ENCODE peak calls at places on chromosomes 3 and 15, in ten cellular contexts. One of them, this sample, is unnamed.
A peak's percentile ranks its signal among the peaks of the same experiment; 100 is the strongest.

GRCh38 chr15:58070801-58071418 is 5.4 kb upstream of the ALDH1A2 start:
- DNase-seq in cardiac muscle cell: peak; percentile 73
- DNase-seq in CD8-positive, alpha-beta memory T cell: no peak
- DNase-seq in ovary: peak; percentile 62
- DNase-seq in neural progenitor cell: peak; percentile 69
- DNase-seq in heart right ventricle: peak; percentile 53
- DNase-seq in psoas muscle: peak; percentile 68
- DNase-seq in naive thymus-derived CD4-positive, alpha-beta T cell: peak; percentile 22
- DNase-seq in OCI-LY7: peak; percentile 31
- DNase-seq in right cardiac atrium: peak; percentile 79
- DNase-seq in this sample: no peak

GRCh38 chr15:101063212-101063611 is 144.1 kb downstream of the LRRK1 start:
- DNase-seq in cardiac muscle cell: no peak
- DNase-seq in CD8-positive, alpha-beta memory T cell: no peak
- DNase-seq in ovary: peak; percentile 21
- DNase-seq in neural progenitor cell: peak; percentile 29
- DNase-seq in heart right ventricle: no peak
- DNase-seq in psoas muscle: no peak
- DNase-seq in naive thymus-derived CD4-positive, alpha-beta T cell: no peak
- DNase-seq in OCI-LY7: no peak
- DNase-seq in right cardiac atrium: no peak
- DNase-seq in this sample: no peak

GRCh38 chr15:80801891-80802680 is 22.9 kb downstream of the CEMIP start:
- DNase-seq in cardiac muscle cell: no peak
- DNase-seq in CD8-positive, alpha-beta memory T cell: no peak
- DNase-seq in ovary: no peak
- DNase-seq in neural progenitor cell: no peak
- DNase-seq in heart right ventricle: peak; percentile 15
- DNase-seq in psoas muscle: no peak
- DNase-seq in naive thymus-derived CD4-positive, alpha-beta T cell: no peak
- DNase-seq in OCI-LY7: no peak
- DNase-seq in right cardiac atrium: peak; percentile 60
- DNase-seq in this sample: no peak

GRCh38 chr3:119173325-119173724 is at the start of gene UPK1B:
- DNase-seq in cardiac muscle cell: no peak
- DNase-seq in CD8-positive, alpha-beta memory T cell: no peak
- DNase-seq in ovary: no peak
- DNase-seq in neural progenitor cell: peak; percentile 56
- DNase-seq in heart right ventricle: no peak
- DNase-seq in psoas muscle: no peak
- DNase-seq in naive thymus-derived CD4-positive, alpha-beta T cell: no peak
- DNase-seq in OCI-LY7: no peak
- DNase-seq in right cardiac atrium: peak; percentile 24
- DNase-seq in this sample: no peak

GRCh38 chr3:49714728-49715550 is 4.5 kb downstream of the AMIGO3 start:
- DNase-seq in cardiac muscle cell: no peak
- DNase-seq in CD8-positive, alpha-beta memory T cell: no peak
- DNase-seq in ovary: no peak
- DNase-seq in neural progenitor cell: no peak
- DNase-seq in heart right ventricle: no peak
- DNase-seq in psoas muscle: no peak
- DNase-seq in naive thymus-derived CD4-positive, alpha-beta T cell: no peak
- DNase-seq in OCI-LY7: no peak
- DNase-seq in right cardiac atrium: peak; percentile 37
- DNase-seq in this sample: no peak

GRCh38 chr3:102092617-102093466 is 243.5 kb downstream of the NFKBIZ start:
- DNase-seq in cardiac muscle cell: peak; percentile 42
- DNase-seq in CD8-positive, alpha-beta memory T cell: no peak
- DNase-seq in ovary: no peak
- DNase-seq in neural progenitor cell: no peak
- DNase-seq in heart right ventricle: no peak
- DNase-seq in psoas muscle: no peak
- DNase-seq in naive thymus-derived CD4-positive, alpha-beta T cell: no peak
- DNase-seq in OCI-LY7: no peak
- DNase-seq in right cardiac atrium: no peak
- DNase-seq in this sample: no peak

GRCh38 chr15:71328453-71328852 is 213.2 kb downstream of the THSD4 start:
- DNase-seq in cardiac muscle cell: no peak
- DNase-seq in CD8-positive, alpha-beta memory T cell: no peak
- DNase-seq in ovary: no peak
- DNase-seq in neural progenitor cell: no peak
- DNase-seq in heart right ventricle: no peak
- DNase-seq in psoas muscle: no peak
- DNase-seq in naive thymus-derived CD4-positive, alpha-beta T cell: no peak
- DNase-seq in OCI-LY7: no peak
- DNase-seq in right cardiac atrium: no peak
- DNase-seq in this sample: no peak

GRCh38 chr3:48826451-48826850 is 21.2 kb downstream of the PRKAR2A start:
- DNase-seq in cardiac muscle cell: peak; percentile 92
- DNase-seq in CD8-positive, alpha-beta memory T cell: no peak
- DNase-seq in ovary: no peak
- DNase-seq in neural progenitor cell: no peak
- DNase-seq in heart right ventricle: no peak
- DNase-seq in psoas muscle: no peak
- DNase-seq in naive thymus-derived CD4-positive, alpha-beta T cell: no peak
- DNase-seq in OCI-LY7: no peak
- DNase-seq in right cardiac atrium: no peak
- DNase-seq in this sample: no peak

GRCh38 chr15:65952425-65953053 is 83.2 kb downstream of the RAB11A start:
- DNase-seq in cardiac muscle cell: peak; percentile 81
- DNase-seq in CD8-positive, alpha-beta memory T cell: no peak
- DNase-seq in ovary: peak; percentile 29
- DNase-seq in neural progenitor cell: peak; percentile 86
- DNase-seq in heart right ventricle: peak; percentile 21
- DNase-seq in psoas muscle: no peak
- DNase-seq in naive thymus-derived CD4-positive, alpha-beta T cell: no peak
- DNase-seq in OCI-LY7: peak; percentile 13
- DNase-seq in right cardiac atrium: peak; percentile 66
- DNase-seq in this sample: no peak

GRCh38 chr3:191728186-191728585 is 267.2 kb downstream of the PYDC2 start:
- DNase-seq in cardiac muscle cell: no peak
- DNase-seq in CD8-positive, alpha-beta memory T cell: no peak
- DNase-seq in ovary: no peak
- DNase-seq in neural progenitor cell: no peak
- DNase-seq in heart right ventricle: no peak
- DNase-seq in psoas muscle: no peak
- DNase-seq in naive thymus-derived CD4-positive, alpha-beta T cell: no peak
- DNase-seq in OCI-LY7: no peak
- DNase-seq in right cardiac atrium: no peak
- DNase-seq in this sample: no peak

GRCh38 chr3:12286927-12287726 is 1.7 kb upstream of the PPARG start:
- DNase-seq in cardiac muscle cell: peak; percentile 45
- DNase-seq in CD8-positive, alpha-beta memory T cell: no peak
- DNase-seq in ovary: peak; percentile 74
- DNase-seq in neural progenitor cell: peak; percentile 60
- DNase-seq in heart right ventricle: peak; percentile 36
- DNase-seq in psoas muscle: peak; percentile 51
- DNase-seq in naive thymus-derived CD4-positive, alpha-beta T cell: no peak
- DNase-seq in OCI-LY7: no peak
- DNase-seq in right cardiac atrium: peak; percentile 69
- DNase-seq in this sample: no peak

GRCh38 chr15:70795311-70795665 is 31.9 kb upstream of the UACA start:
- DNase-seq in cardiac muscle cell: peak; percentile 91
- DNase-seq in CD8-positive, alpha-beta memory T cell: no peak
- DNase-seq in ovary: no peak
- DNase-seq in neural progenitor cell: no peak
- DNase-seq in heart right ventricle: no peak
- DNase-seq in psoas muscle: no peak
- DNase-seq in naive thymus-derived CD4-positive, alpha-beta T cell: no peak
- DNase-seq in OCI-LY7: no peak
- DNase-seq in right cardiac atrium: no peak
- DNase-seq in this sample: no peak

GRCh38 chr3:50534721-50535330 is 31.4 kb upstream of the CACNA2D2 start:
- DNase-seq in cardiac muscle cell: no peak
- DNase-seq in CD8-positive, alpha-beta memory T cell: no peak
- DNase-seq in ovary: no peak
- DNase-seq in neural progenitor cell: no peak
- DNase-seq in heart right ventricle: no peak
- DNase-seq in psoas muscle: no peak
- DNase-seq in naive thymus-derived CD4-positive, alpha-beta T cell: no peak
- DNase-seq in OCI-LY7: no peak
- DNase-seq in right cardiac atrium: no peak
- DNase-seq in this sample: no peak

GRCh38 chr15:47300596-47300995 is 416.7 kb upstream of the SEMA6D start:
- DNase-seq in cardiac muscle cell: no peak
- DNase-seq in CD8-positive, alpha-beta memory T cell: no peak
- DNase-seq in ovary: no peak
- DNase-seq in neural progenitor cell: no peak
- DNase-seq in heart right ventricle: no peak
- DNase-seq in psoas muscle: no peak
- DNase-seq in naive thymus-derived CD4-positive, alpha-beta T cell: no peak
- DNase-seq in OCI-LY7: no peak
- DNase-seq in right cardiac atrium: no peak
- DNase-seq in this sample: no peak

GRCh38 chr3:51966941-51967383 is 292 bp downstream of the PCBP4 start:
- DNase-seq in cardiac muscle cell: no peak
- DNase-seq in CD8-positive, alpha-beta memory T cell: peak; percentile 21
- DNase-seq in ovary: no peak
- DNase-seq in neural progenitor cell: no peak
- DNase-seq in heart right ventricle: no peak
- DNase-seq in psoas muscle: no peak
- DNase-seq in naive thymus-derived CD4-positive, alpha-beta T cell: peak; percentile 40
- DNase-seq in OCI-LY7: no peak
- DNase-seq in right cardiac atrium: no peak
- DNase-seq in this sample: no peak
- H3K4me1 ChIP-seq in cardiac muscle cell: peaks cover 19% of the 10 kb centered on the region
- H3K4me1 ChIP-seq in CD8-positive, alpha-beta memory T cell: peaks cover 16% of the 10 kb centered on the region
- H3K4me1 ChIP-seq in ovary: peaks cover 15% of the 10 kb centered on the region
- H3K4me1 ChIP-seq in neural progenitor cell: peaks cover 63% of the 10 kb centered on the region
- H3K4me1 ChIP-seq in heart right ventricle: peaks cover 59% of the 10 kb centered on the region
- H3K4me1 ChIP-seq in psoas muscle: peaks cover 57% of the 10 kb centered on the region
- H3K4me1 ChIP-seq in naive thymus-derived CD4-positive, alpha-beta T cell: peaks cover 7% of the 10 kb centered on the region
- H3K4me1 ChIP-seq in OCI-LY7: peaks cover 10% of the 10 kb centered on the region
- H3K4me1 ChIP-seq in right cardiac atrium: peaks cover 29% of the 10 kb centered on the region
- H3K4me1 ChIP-seq in this sample: peaks cover 22% of the 10 kb centered on the region

GRCh38 chr3:362939-363338 is 166.4 kb downstream of the CHL1 start:
- DNase-seq in cardiac muscle cell: no peak
- DNase-seq in CD8-positive, alpha-beta memory T cell: no peak
- DNase-seq in ovary: no peak
- DNase-seq in neural progenitor cell: no peak
- DNase-seq in heart right ventricle: no peak
- DNase-seq in psoas muscle: no peak
- DNase-seq in naive thymus-derived CD4-positive, alpha-beta T cell: no peak
- DNase-seq in OCI-LY7: no peak
- DNase-seq in right cardiac atrium: no peak
- DNase-seq in this sample: no peak
- H3K9me3 ChIP-seq in cardiac muscle cell: no peaks in the 10 kb centered on the region
- H3K9me3 ChIP-seq in CD8-positive, alpha-beta memory T cell: no peaks in the 10 kb centered on the region
- H3K9me3 ChIP-seq in ovary: no peaks in the 10 kb centered on the region
- H3K9me3 ChIP-seq in neural progenitor cell: no peaks in the 10 kb centered on the region
- H3K9me3 ChIP-seq in heart right ventricle: peaks cover 4% of the 10 kb centered on the region
- H3K9me3 ChIP-seq in psoas muscle: no peaks in the 10 kb centered on the region
- H3K9me3 ChIP-seq in naive thymus-derived CD4-positive, alpha-beta T cell: no peaks in the 10 kb centered on the region
- H3K9me3 ChIP-seq in OCI-LY7: no peaks in the 10 kb centered on the region
- H3K9me3 ChIP-seq in right cardiac atrium: no peaks in the 10 kb centered on the region
- H3K9me3 ChIP-seq in this sample: peaks cover 4% of the 10 kb centered on the region

GRCh38 chr3:172139528-172140276 is 100.3 kb downstream of the FNDC3B start:
- DNase-seq in cardiac muscle cell: no peak
- DNase-seq in CD8-positive, alpha-beta memory T cell: no peak
- DNase-seq in ovary: no peak
- DNase-seq in neural progenitor cell: no peak
- DNase-seq in heart right ventricle: no peak
- DNase-seq in psoas muscle: no peak
- DNase-seq in naive thymus-derived CD4-positive, alpha-beta T cell: no peak
- DNase-seq in OCI-LY7: no peak
- DNase-seq in right cardiac atrium: no peak
- DNase-seq in this sample: no peak
- H3K27ac ChIP-seq in cardiac muscle cell: peak overlapping the region; percentile 53
- H3K27ac ChIP-seq in CD8-positive, alpha-beta memory T cell: no peak overlapping the region
- H3K27ac ChIP-seq in ovary: peak overlapping the region; percentile 43
- H3K27ac ChIP-seq in neural progenitor cell: no peak overlapping the region
- H3K27ac ChIP-seq in heart right ventricle: no peak overlapping the region
- H3K27ac ChIP-seq in psoas muscle: peak overlapping the region; percentile 79
- H3K27ac ChIP-seq in naive thymus-derived CD4-positive, alpha-beta T cell: no peak overlapping the region
- H3K27ac ChIP-seq in OCI-LY7: no peak overlapping the region
- H3K27ac ChIP-seq in right cardiac atrium: peak overlapping the region; percentile 39
- H3K27ac ChIP-seq in this sample: no peak overlapping the region

GRCh38 chr3:195253981-195254432 is 17.0 kb downstream of the XXYLT1 start:
- DNase-seq in cardiac muscle cell: no peak
- DNase-seq in CD8-positive, alpha-beta memory T cell: no peak
- DNase-seq in ovary: peak; percentile 17
- DNase-seq in neural progenitor cell: no peak
- DNase-seq in heart right ventricle: no peak
- DNase-seq in psoas muscle: no peak
- DNase-seq in naive thymus-derived CD4-positive, alpha-beta T cell: no peak
- DNase-seq in OCI-LY7: no peak
- DNase-seq in right cardiac atrium: peak; percentile 10
- DNase-seq in this sample: no peak

GRCh38 chr3:195256639-195257453 is 14.1 kb downstream of the XXYLT1 start:
- DNase-seq in cardiac muscle cell: no peak
- DNase-seq in CD8-positive, alpha-beta memory T cell: no peak
- DNase-seq in ovary: peak; percentile 20
- DNase-seq in neural progenitor cell: no peak
- DNase-seq in heart right ventricle: no peak
- DNase-seq in psoas muscle: no peak
- DNase-seq in naive thymus-derived CD4-positive, alpha-beta T cell: no peak
- DNase-seq in OCI-LY7: no peak
- DNase-seq in right cardiac atrium: peak; percentile 47
- DNase-seq in this sample: no peak

GRCh38 chr3:195255571-195256501 is 15.1 kb downstream of the XXYLT1 start:
- DNase-seq in cardiac muscle cell: no peak
- DNase-seq in CD8-positive, alpha-beta memory T cell: no peak
- DNase-seq in ovary: peak; percentile 11
- DNase-seq in neural progenitor cell: no peak
- DNase-seq in heart right ventricle: no peak
- DNase-seq in psoas muscle: no peak
- DNase-seq in naive thymus-derived CD4-positive, alpha-beta T cell: no peak
- DNase-seq in OCI-LY7: no peak
- DNase-seq in right cardiac atrium: peak; percentile 34
- DNase-seq in this sample: no peak

GRCh38 chr3:195255176-195255500 is 15.8 kb downstream of the XXYLT1 start:
- DNase-seq in cardiac muscle cell: no peak
- DNase-seq in CD8-positive, alpha-beta memory T cell: no peak
- DNase-seq in ovary: peak; percentile 13
- DNase-seq in neural progenitor cell: no peak
- DNase-seq in heart right ventricle: no peak
- DNase-seq in psoas muscle: no peak
- DNase-seq in naive thymus-derived CD4-positive, alpha-beta T cell: no peak
- DNase-seq in OCI-LY7: no peak
- DNase-seq in right cardiac atrium: peak; percentile 34
- DNase-seq in this sample: no peak

DNA sequence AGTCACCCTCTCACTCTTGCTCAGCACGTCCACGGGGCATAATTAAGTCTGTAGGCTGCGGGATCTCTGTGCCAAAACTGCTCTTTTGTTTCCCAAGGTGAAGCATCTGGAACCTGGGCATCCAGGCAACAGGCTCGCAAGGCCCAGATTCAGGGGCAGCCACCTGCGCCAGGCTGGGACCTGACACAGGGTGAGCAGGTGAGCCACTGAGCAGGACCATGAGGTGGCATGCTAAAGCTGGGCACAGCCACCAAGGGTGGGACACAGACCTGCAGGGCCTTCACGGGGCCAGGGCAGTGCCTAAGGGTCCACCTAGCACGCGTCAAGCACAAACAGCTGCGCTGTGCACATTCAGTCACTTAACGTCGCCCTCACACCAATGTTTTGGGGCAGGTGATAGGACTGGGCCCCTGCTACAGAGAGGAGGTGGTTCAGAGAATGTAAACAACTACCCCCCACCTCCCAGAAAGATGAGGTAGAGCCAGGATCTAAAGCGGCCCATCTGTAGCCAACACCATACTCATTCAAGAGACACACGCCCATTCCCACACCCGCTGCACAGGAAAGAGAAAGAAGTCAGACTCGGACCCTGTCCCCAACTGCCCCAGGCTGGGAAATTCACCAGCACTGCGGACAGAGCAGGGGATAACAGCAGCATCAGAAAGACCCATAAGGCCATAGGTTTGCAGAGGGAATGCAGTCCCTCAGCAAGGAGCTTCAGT is 16.3 kb downstream of the XXYLT1 start:
- DNase-seq in cardiac muscle cell: no peak
- DNase-seq in CD8-positive, alpha-beta memory T cell: no peak
- DNase-seq in ovary: peak; percentile 14
- DNase-seq in neural progenitor cell: no peak
- DNase-seq in heart right ventricle: no peak
- DNase-seq in psoas muscle: no peak
- DNase-seq in naive thymus-derived CD4-positive, alpha-beta T cell: no peak
- DNase-seq in OCI-LY7: no peak
- DNase-seq in right cardiac atrium: peak; percentile 45
- DNase-seq in this sample: no peak
- H3K4me1 ChIP-seq in cardiac muscle cell: peaks cover 14% of the 10 kb centered on the region
- H3K4me1 ChIP-seq in CD8-positive, alpha-beta memory T cell: peaks cover 11% of the 10 kb centered on the region
- H3K4me1 ChIP-seq in ovary: peaks cover 7% of the 10 kb centered on the region
- H3K4me1 ChIP-seq in neural progenitor cell: peaks cover 48% of the 10 kb centered on the region
- H3K4me1 ChIP-seq in heart right ventricle: peaks cover 20% of the 10 kb centered on the region
- H3K4me1 ChIP-seq in psoas muscle: peaks cover 27% of the 10 kb centered on the region
- H3K4me1 ChIP-seq in naive thymus-derived CD4-positive, alpha-beta T cell: peaks cover 6% of the 10 kb centered on the region
- H3K4me1 ChIP-seq in OCI-LY7: peaks cover 31% of the 10 kb centered on the region
- H3K4me1 ChIP-seq in right cardiac atrium: no peaks in the 10 kb centered on the region
- H3K4me1 ChIP-seq in this sample: peaks cover 21% of the 10 kb centered on the region